ENCODE peak calls at places on chromosome 19, in eight cellular contexts. K is PC-3, H is MM.1S, V is cardiac fibroblast, O is fibroblast of pulmonary artery, L is left ventricle myocardium inferior, T is heart left ventricle, U is testis. B is an unnamed sample.

GRCh38 chr19:3977242-3978143 is 6.6 kb upstream of the DAPK3 start:
- DNase-seq in K (no peak), H (no peak), V (no peak), O (no peak), L (no peak), T (no peak), U (no peak), B (no peak)

GRCh38 chr19:47190167-47190727 is 40.8 kb downstream of the BBC3 start:
- DNase-seq in K (peak; percentile 49), H (no peak), V (peak; percentile 94), O (peak; percentile 87), L (peak; percentile 21), T (peak; percentile 41), U (peak; percentile 80), B (peak; percentile 84)

GRCh38 chr19:32407004-32407992 is 1.7 kb downstream of the DPY19L3 start:
- DNase-seq in K (peak; percentile 3), H (no peak), V (peak; percentile 88), O (peak; percentile 88), L (no peak), T (peak; percentile 41), U (peak; percentile 86), B (no peak)

GRCh38 chr19:5292453-5292842 is 48.2 kb downstream of the PTPRS start:
- DNase-seq in K (peak; percentile 38), H (no peak), V (peak; percentile 56), O (no peak), L (no peak), T (no peak), U (no peak), B (no peak)

GRCh38 chr19:28635962-28636629 is 576.9 kb downstream of the UQCRFS1 start:
- DNase-seq in K (no peak), H (no peak), V (no peak), O (no peak), L (no peak), T (no peak), U (no peak), B (no peak)

GRCh38 chr19:45716314-45717130 is 14.2 kb downstream of the FBXO46 start:
- DNase-seq in K (peak; percentile 44), H (peak; percentile 30), V (peak; percentile 41), O (peak; percentile 41), L (no peak), T (no peak), U (peak; percentile 43), B (no peak)

GRCh38 chr19:5138606-5139594 is 170.0 kb downstream of the KDM4B start:
- DNase-seq in K (peak; percentile 57), H (no peak), V (peak; percentile 76), O (peak; percentile 93), L (no peak), T (peak; percentile 52), U (no peak), B (peak; percentile 79)

GRCh38 chr19:3699741-3700241 is 477 bp downstream of the PIP5K1C start:
- DNase-seq in K (no peak), H (peak; percentile 10), V (no peak), O (no peak), L (no peak), T (no peak), U (no peak), B (no peak)

DNA sequence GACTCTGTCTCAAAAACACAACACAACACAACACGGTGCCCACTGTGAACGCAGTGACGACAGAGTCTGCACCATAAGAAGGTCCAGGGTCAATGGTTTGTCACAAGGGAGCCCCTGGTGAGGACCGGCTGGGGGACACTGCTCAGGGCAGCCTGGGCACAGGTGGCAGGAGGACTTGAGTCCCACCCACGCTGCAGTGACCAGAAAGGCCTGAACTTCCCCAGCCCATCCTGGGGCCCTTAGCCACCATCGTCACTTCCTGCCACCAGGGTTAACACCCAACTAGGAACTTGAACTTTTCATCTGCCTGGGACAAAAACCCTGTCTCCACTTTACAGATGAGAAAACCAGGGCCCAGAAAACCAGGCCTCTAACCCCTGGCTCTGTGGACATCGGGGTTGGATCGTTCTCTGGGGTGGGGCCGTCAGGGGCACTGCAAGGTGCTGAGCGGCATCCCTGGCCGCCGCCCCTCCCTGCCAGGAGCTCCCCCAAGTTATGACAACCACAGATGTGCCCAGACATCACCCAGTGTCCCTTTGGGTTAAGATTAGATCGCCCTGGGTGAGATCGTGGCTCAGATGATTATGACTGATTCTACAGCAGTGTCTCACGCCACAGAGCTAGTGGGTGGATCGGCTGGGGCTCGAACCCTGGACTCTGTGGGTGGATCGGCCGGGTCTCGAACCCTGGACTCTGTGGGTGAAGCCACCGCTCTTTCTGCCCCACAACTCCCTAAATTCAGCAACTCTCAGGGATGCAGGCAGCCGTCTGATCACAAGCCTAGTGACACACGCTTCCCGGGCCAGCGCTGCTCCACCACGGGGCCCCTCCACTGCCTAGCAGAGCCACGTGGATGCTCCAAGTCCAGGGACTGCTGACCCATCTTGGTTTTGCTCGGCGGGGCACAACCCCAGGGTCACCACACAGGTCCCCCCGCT is 14.0 kb downstream of the MOB3A start:
- DNase-seq in K (no peak), H (no peak), V (no peak), O (no peak), L (no peak), T (no peak), U (no peak), B (no peak)
- TF ChIP-seq CTCF in K (no peak), H (no peak), V (no peak), O (no peak), L (no peak), T (no peak), U (no peak), B (no peak)

DNA sequence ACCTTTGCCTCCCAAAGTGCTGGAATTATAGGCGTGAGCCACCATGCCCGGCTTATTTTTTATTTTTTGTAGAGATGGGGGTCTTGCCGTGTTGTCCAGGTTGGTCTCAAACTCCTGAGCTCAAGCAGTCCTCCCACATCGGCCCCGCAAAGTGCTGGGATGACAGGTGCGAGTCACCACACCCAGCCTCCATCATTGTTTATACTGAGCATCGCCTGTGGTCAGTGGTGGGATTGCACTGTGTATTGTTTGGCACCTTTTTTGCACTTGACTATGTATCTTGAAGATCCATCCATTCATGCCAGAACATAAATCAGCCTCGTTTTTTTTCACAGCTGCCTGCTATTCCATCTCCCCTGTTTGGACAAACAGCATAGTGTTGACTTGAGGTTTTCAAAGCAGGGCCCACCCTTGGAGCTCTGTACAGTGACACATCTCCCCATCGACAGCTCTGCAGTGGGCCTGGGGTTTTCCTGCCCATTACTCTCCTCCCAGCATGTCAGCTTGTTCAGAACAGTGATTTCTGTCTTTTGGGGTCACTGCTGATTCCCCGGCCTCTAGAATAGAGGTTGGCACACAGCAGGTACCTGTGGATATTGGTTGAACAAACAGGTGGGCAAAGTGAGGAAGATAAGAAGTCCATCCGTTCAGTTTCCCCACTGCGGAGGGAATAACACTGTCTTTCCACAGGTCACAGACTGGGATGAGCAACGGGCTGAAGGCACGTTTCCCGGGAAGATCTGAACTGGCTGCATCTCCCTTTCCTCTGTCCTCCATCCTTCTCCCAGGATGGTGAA is 8.2 kb upstream of the UPK1A start:
- DNase-seq in K (peak; percentile 18), H (no peak), V (no peak), O (no peak), L (no peak), T (no peak), U (no peak), B (no peak)
- TF ChIP-seq CTCF in K (peak; percentile 20), H (no peak), V (peak; percentile 13), O (peak; percentile 23), L (no peak), T (no peak), U (peak; percentile 11), B (peak; percentile 11)

GRCh38 chr19:18520848-18521691 is 800 bp downstream of the ELL start:
- DNase-seq in K (no peak), H (peak; percentile 78), V (no peak), O (no peak), L (peak; percentile 41), T (no peak), U (no peak), B (no peak)

GRCh38 chr19:18519962-18520847 is 1.7 kb downstream of the ELL start:
- DNase-seq in K (peak; percentile 90), H (peak; percentile 83), V (peak; percentile 83), O (peak; percentile 83), L (peak; percentile 41), T (peak; percentile 67), U (peak; percentile 73), B (peak; percentile 29)

GRCh38 chr19:18521692-18522123 is at the start of gene ELL:
- DNase-seq in K (no peak), H (no peak), V (no peak), O (no peak), L (no peak), T (no peak), U (no peak), B (no peak)

GRCh38 chr19:18523841-18524240 is 2.0 kb upstream of the ELL start:
- DNase-seq in K (no peak), H (no peak), V (no peak), O (no peak), L (no peak), T (no peak), U (no peak), B (no peak)

DNA sequence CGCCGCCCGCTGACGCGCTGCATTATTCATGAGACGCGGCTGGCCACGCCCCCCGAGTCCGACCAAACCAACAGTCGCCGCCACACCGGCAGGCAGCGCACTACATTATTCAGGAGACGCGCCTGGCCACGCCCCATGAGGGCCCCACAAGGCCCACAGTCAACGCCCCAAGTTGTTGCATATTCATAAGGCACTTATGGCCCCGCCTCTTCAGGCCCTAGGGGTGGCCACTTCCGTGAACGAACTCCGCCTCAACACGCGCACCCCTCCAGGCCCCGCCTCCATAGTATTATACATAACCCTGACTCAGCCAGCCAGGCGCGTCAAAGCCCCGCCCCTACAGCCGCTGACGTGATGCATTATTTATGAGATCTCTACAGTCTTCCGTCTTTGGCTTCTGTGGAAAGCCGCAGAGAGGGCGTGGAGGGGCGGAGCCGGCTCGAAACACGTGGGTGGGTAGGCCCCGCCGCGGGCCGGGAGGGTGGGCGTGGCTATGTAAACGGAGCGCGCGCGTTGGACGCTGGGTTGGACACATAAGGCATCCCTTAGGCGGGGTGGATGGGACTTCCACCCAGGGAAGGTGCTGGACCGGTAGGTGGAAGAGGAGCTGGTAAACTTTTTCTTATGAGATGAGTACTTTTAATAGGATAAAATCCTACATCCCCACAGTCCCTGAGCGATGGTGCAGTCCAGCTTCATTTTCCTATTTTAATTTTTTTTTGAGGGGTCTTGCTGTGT is 423 bp upstream of the ELL start:
- DNase-seq in K (peak; percentile 100), H (peak; percentile 100), V (peak; percentile 100), O (peak; percentile 100), L (peak; percentile 100), T (peak; percentile 100), U (peak; percentile 100), B (peak; percentile 100)
- TF ChIP-seq CTCF in K (no peak), H (no peak), V (peak; percentile 35), O (peak; percentile 8), L (no peak), T (no peak), U (no peak), B (peak; percentile 12)

GRCh38 chr19:15253513-15253912 is 21.3 kb upstream of the EPHX3 start:
- DNase-seq in K (no peak), H (no peak), V (no peak), O (no peak), L (no peak), T (no peak), U (peak; percentile 78), B (no peak)

GRCh38 chr19:15251749-15252397 is 19.6 kb upstream of the EPHX3 start:
- DNase-seq in K (peak; percentile 55), H (no peak), V (peak; percentile 99), O (peak; percentile 98), L (peak; percentile 86), T (peak; percentile 89), U (peak; percentile 83), B (peak; percentile 94)

GRCh38 chr19:15251010-15251748 is 18.9 kb upstream of the EPHX3 start:
- DNase-seq in K (no peak), H (no peak), V (peak; percentile 84), O (peak; percentile 74), L (no peak), T (peak; percentile 88), U (no peak), B (no peak)

GRCh38 chr19:15253076-15253475 is 20.8 kb upstream of the EPHX3 start:
- DNase-seq in K (no peak), H (no peak), V (no peak), O (no peak), L (no peak), T (no peak), U (no peak), B (no peak)

DNA sequence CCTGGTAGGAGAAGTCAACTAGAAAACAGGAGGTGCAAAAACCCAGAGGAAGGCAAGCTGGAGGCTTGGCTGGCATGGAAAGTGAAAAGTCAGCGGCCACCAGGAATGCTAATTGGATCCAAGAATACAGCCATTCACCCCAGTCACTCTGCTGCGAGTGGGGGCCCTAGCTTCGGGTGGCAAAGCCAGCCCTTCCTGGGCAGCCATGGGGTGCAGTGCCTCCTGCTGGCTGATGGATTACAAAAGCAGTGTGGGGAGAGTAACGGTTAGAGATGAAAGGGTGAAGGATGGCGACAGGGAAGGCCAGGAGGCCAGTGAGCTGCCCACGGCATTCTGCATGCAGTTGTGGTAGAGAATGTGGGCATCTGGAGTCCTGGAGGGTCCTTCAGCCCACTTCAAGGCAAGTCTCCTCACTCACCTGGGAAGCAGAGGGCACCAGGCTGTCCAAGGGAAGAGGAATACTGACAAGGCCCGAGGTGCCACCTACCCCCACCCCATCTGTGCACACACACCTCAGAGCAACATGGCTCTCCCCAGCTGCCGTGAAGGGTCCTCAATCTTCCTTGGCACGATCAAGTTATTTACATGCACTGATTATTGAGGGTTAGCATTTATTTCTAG is 20.3 kb upstream of the EPHX3 start:
- DNase-seq in K (no peak), H (no peak), V (peak; percentile 69), O (peak; percentile 58), L (no peak), T (no peak), U (no peak), B (no peak)
- TF ChIP-seq CTCF in K (peak; percentile 74), H (peak; percentile 17), V (peak; percentile 63), O (peak; percentile 55), L (peak; percentile 43), T (peak; percentile 25), U (peak; percentile 25), B (peak; percentile 58)